ENCODE peak calls at places on chromosomes 6 and 20, in seven cellular contexts. One of them, this sample, is unnamed.

GRCh38 chr6:132841967-132842366 is 27.6 kb downstream of the RPS12 start:
- DNase-seq in activated T-helper 9 cell treated with anti-CD3 and anti-CD28 coated beads, Interleukin-2, amount 50 U/mL, for 16 hours: no peak
- DNase-seq in AML-193: no peak
- DNase-seq in AG08395: no peak
- DNase-seq in type B pancreatic cell: no peak
- DNase-seq in NCI-H2029: no peak
- DNase-seq in nephron progenitor cell: no peak
- DNase-seq in this sample: no peak

GRCh38 chr20:59811681-59812171 is 121.7 kb downstream of the SYCP2 start:
- DNase-seq in NCI-H2029: no peak
- DNase-seq in type B pancreatic cell: peak; percentile 52
- DNase-seq in AML-193: no peak
- DNase-seq in nephron progenitor cell: no peak
- DNase-seq in AG08395: no peak
- DNase-seq in activated T-helper 9 cell treated with anti-CD3 and anti-CD28 coated beads, Interleukin-2, amount 50 U/mL, for 16 hours: no peak
- DNase-seq in this sample: no peak

GRCh38 chr20:13723015-13723414 is 61.7 kb downstream of the ESF1 start:
- DNase-seq in nephron progenitor cell: no peak
- DNase-seq in AML-193: peak; percentile 45
- DNase-seq in activated T-helper 9 cell treated with anti-CD3 and anti-CD28 coated beads, Interleukin-2, amount 50 U/mL, for 16 hours: no peak
- DNase-seq in type B pancreatic cell: no peak
- DNase-seq in AG08395: peak; percentile 11
- DNase-seq in NCI-H2029: no peak
- DNase-seq in this sample: no peak

GRCh38 chr20:25090492-25091429 is 8.8 kb upstream of the VSX1 start:
- DNase-seq in AG08395: no peak
- DNase-seq in AML-193: no peak
- DNase-seq in type B pancreatic cell: no peak
- DNase-seq in nephron progenitor cell: no peak
- DNase-seq in NCI-H2029: peak; percentile 92
- DNase-seq in activated T-helper 9 cell treated with anti-CD3 and anti-CD28 coated beads, Interleukin-2, amount 50 U/mL, for 16 hours: peak; percentile 43
- DNase-seq in this sample: no peak

GRCh38 chr20:46695888-46696287 is 6.6 kb upstream of the TP53RK start:
- DNase-seq in AML-193: no peak
- DNase-seq in type B pancreatic cell: no peak
- DNase-seq in nephron progenitor cell: no peak
- DNase-seq in AG08395: peak; percentile 60
- DNase-seq in activated T-helper 9 cell treated with anti-CD3 and anti-CD28 coated beads, Interleukin-2, amount 50 U/mL, for 16 hours: no peak
- DNase-seq in NCI-H2029: no peak
- DNase-seq in this sample: no peak

GRCh38 chr6:3162565-3163247 is 5.4 kb upstream of the TUBB2A start:
- DNase-seq in NCI-H2029: peak; percentile 86
- DNase-seq in nephron progenitor cell: peak; percentile 86
- DNase-seq in AML-193: no peak
- DNase-seq in AG08395: peak; percentile 77
- DNase-seq in activated T-helper 9 cell treated with anti-CD3 and anti-CD28 coated beads, Interleukin-2, amount 50 U/mL, for 16 hours: peak; percentile 45
- DNase-seq in type B pancreatic cell: peak; percentile 81
- DNase-seq in this sample: no peak

GRCh38 chr6:109869398-109870165 is 108.5 kb upstream of the GPR6 start:
- DNase-seq in AG08395: no peak
- DNase-seq in NCI-H2029: no peak
- DNase-seq in type B pancreatic cell: no peak
- DNase-seq in nephron progenitor cell: no peak
- DNase-seq in activated T-helper 9 cell treated with anti-CD3 and anti-CD28 coated beads, Interleukin-2, amount 50 U/mL, for 16 hours: no peak
- DNase-seq in AML-193: no peak
- DNase-seq in this sample: no peak

GRCh38 chr6:42722497-42722896 is at the start of gene PRPH2:
- DNase-seq in nephron progenitor cell: no peak
- DNase-seq in type B pancreatic cell: no peak
- DNase-seq in AG08395: no peak
- DNase-seq in AML-193: no peak
- DNase-seq in NCI-H2029: no peak
- DNase-seq in activated T-helper 9 cell treated with anti-CD3 and anti-CD28 coated beads, Interleukin-2, amount 50 U/mL, for 16 hours: no peak
- DNase-seq in this sample: no peak

GRCh38 chr6:84220809-84221409 is 6.5 kb downstream of the CEP162 start:
- DNase-seq in nephron progenitor cell: no peak
- DNase-seq in NCI-H2029: no peak
- DNase-seq in AG08395: peak; percentile 4
- DNase-seq in activated T-helper 9 cell treated with anti-CD3 and anti-CD28 coated beads, Interleukin-2, amount 50 U/mL, for 16 hours: no peak
- DNase-seq in AML-193: peak; percentile 36
- DNase-seq in type B pancreatic cell: no peak
- DNase-seq in this sample: no peak

GRCh38 chr6:117008618-117009017 is 131.6 kb downstream of the RFX6 start:
- DNase-seq in NCI-H2029: no peak
- DNase-seq in type B pancreatic cell: no peak
- DNase-seq in nephron progenitor cell: no peak
- DNase-seq in AG08395: no peak
- DNase-seq in activated T-helper 9 cell treated with anti-CD3 and anti-CD28 coated beads, Interleukin-2, amount 50 U/mL, for 16 hours: no peak
- DNase-seq in AML-193: no peak
- DNase-seq in this sample: no peak

GRCh38 chr6:133817460-133818047 is 71.4 kb upstream of the TCF21 start:
- DNase-seq in nephron progenitor cell: peak; percentile 48
- DNase-seq in AG08395: no peak
- DNase-seq in type B pancreatic cell: no peak
- DNase-seq in NCI-H2029: no peak
- DNase-seq in AML-193: no peak
- DNase-seq in activated T-helper 9 cell treated with anti-CD3 and anti-CD28 coated beads, Interleukin-2, amount 50 U/mL, for 16 hours: peak; percentile 7
- DNase-seq in this sample: no peak

GRCh38 chr6:24469829-24470228 is 19.5 kb downstream of the GPLD1 start:
- DNase-seq in type B pancreatic cell: no peak
- DNase-seq in AG08395: no peak
- DNase-seq in activated T-helper 9 cell treated with anti-CD3 and anti-CD28 coated beads, Interleukin-2, amount 50 U/mL, for 16 hours: no peak
- DNase-seq in AML-193: no peak
- DNase-seq in nephron progenitor cell: no peak
- DNase-seq in NCI-H2029: no peak
- DNase-seq in this sample: no peak